ENCODE peak calls at places on chromosomes 11 and 22, in ten cellular contexts. T, X, H, M, J, E, U, R, V and Q are unnamed samples.
A peak's percentile ranks its signal among the peaks of the same experiment; 100 is the strongest.

GRCh38 chr11:65498727-65498976 is 193 bp upstream of the MALAT1 start:
- DNase-seq in U (no peak), R (no peak), V (no peak), M (no peak), H (no peak), T (no peak), J (no peak), E (no peak), X (no peak), Q (no peak)

GRCh38 chr11:2929880-2930704 is 872 bp upstream of the PHLDA2 start:
- DNase-seq in U (peak; percentile 54), E (no peak), H (no peak), J (peak; percentile 53), M (peak; percentile 33), X (peak; percentile 89), T (peak; percentile 74), R (no peak), V (peak; percentile 46), Q (peak; percentile 88)

GRCh38 chr22:36267896-36268485 is 15.1 kb downstream of the APOL1 start:
- DNase-seq in U (no peak), M (no peak), J (no peak), H (no peak), T (no peak), X (no peak), V (no peak), E (no peak), R (no peak), Q (no peak)

GRCh38 chr22:50625131-50625567 is 2.8 kb downstream of the ARSA start:
- DNase-seq in X (no peak), M (no peak), E (no peak), T (no peak), J (no peak), V (no peak), H (no peak), R (no peak), U (no peak), Q (no peak)

GRCh38 chr22:41563051-41563711 is 2.4 kb downstream of the CSDC2 start:
- DNase-seq in J (peak; percentile 87), R (no peak), H (no peak), X (no peak), T (no peak), E (no peak), M (no peak), U (no peak), V (no peak), Q (peak; percentile 70)

GRCh38 chr11:25943777-25944661 is 387.9 kb upstream of the ANO3 start:
- DNase-seq in M (no peak), T (no peak), H (no peak), E (peak; percentile 30), J (no peak), X (no peak), V (no peak), R (no peak), U (no peak), Q (no peak)

GRCh38 chr22:33811208-33811607 is 109.1 kb downstream of the LARGE1 start:
- DNase-seq in J (no peak), U (no peak), H (no peak), R (no peak), M (no peak), X (no peak), E (no peak), V (no peak), T (no peak), Q (no peak)

GRCh38 chr11:128390246-128390645 is 197.1 kb downstream of the ETS1 start:
- DNase-seq in U (no peak), V (no peak), H (no peak), T (no peak), J (peak; percentile 25), M (no peak), E (no peak), X (no peak), R (no peak), Q (no peak)

GRCh38 chr22:46829140-46829891 is 66.9 kb downstream of the TBC1D22A start:
- DNase-seq in M (no peak), H (no peak), E (no peak), J (peak; percentile 97), T (no peak), U (no peak), X (no peak), R (no peak), V (no peak), Q (peak; percentile 73)

GRCh38 chr22:33105501-33105911 is 47.3 kb upstream of the SYN3 start:
- DNase-seq in V (no peak), R (no peak), H (no peak), X (no peak), E (no peak), M (no peak), T (no peak), J (peak; percentile 6), U (no peak), Q (no peak)

GRCh38 chr11:64206457-64207246 is at the start of gene FERMT3:
- DNase-seq in E (no peak), X (peak; percentile 69), J (no peak), R (peak; percentile 52), V (no peak), U (peak; percentile 80), T (peak; percentile 85), H (peak; percentile 58), M (no peak), Q (peak; percentile 88)

GRCh38 chr11:92216789-92217188 is 7.8 kb upstream of the FAT3 start:
- DNase-seq in E (no peak), J (no peak), H (no peak), R (no peak), X (no peak), V (no peak), T (no peak), U (no peak), M (no peak), Q (no peak)

GRCh38 chr11:93659841-93660240 is 1.6 kb upstream of the CEP295 start:
- DNase-seq in U (no peak), H (no peak), M (no peak), V (no peak), J (peak; percentile 46), X (no peak), T (no peak), E (no peak), R (no peak), Q (no peak)

GRCh38 chr22:37303821-37304274 is 21.5 kb downstream of the CYTH4 start:
- DNase-seq in J (peak; percentile 92), U (peak; percentile 48), R (no peak), E (no peak), X (no peak), H (peak; percentile 50), V (peak; percentile 42), M (no peak), T (peak; percentile 86), Q (no peak)

GRCh38 chr22:36757608-36758220 is 18.2 kb downstream of the IFT27 start:
- DNase-seq in H (peak; percentile 33), J (peak; percentile 54), V (peak; percentile 57), U (peak; percentile 81), X (peak; percentile 79), E (peak; percentile 60), M (peak; percentile 62), R (peak; percentile 69), T (peak; percentile 88), Q (peak; percentile 88)

GRCh38 chr11:68215524-68216170 is 2.6 kb upstream of the KMT5B start:
- DNase-seq in X (no peak), U (no peak), R (no peak), M (no peak), T (no peak), E (no peak), V (no peak), J (no peak), H (no peak), Q (no peak)

GRCh38 chr22:24807284-24807950 is 1.4 kb downstream of the SGSM1 start:
- DNase-seq in M (no peak), T (no peak), X (no peak), H (no peak), U (no peak), V (no peak), J (peak; percentile 1), E (no peak), R (no peak), Q (peak; percentile 73)

GRCh38 chr22:44615602-44616180 is 86.3 kb upstream of the PRR5 start:
- DNase-seq in V (no peak), X (no peak), U (no peak), M (no peak), J (no peak), T (no peak), E (no peak), H (no peak), R (no peak), Q (no peak)

GRCh38 chr11:82992219-82992618 is 79.5 kb downstream of the RAB30 start:
- DNase-seq in X (no peak), M (no peak), V (no peak), U (no peak), J (no peak), E (no peak), T (no peak), H (no peak), R (no peak), Q (no peak)

GRCh38 chr11:59181746-59182456 is 10.0 kb downstream of the DTX4 start:
- DNase-seq in E (no peak), V (no peak), U (no peak), H (no peak), X (no peak), M (no peak), J (no peak), T (no peak), R (no peak), Q (no peak)

GRCh38 chr22:38412435-38413084 is 42.4 kb downstream of the KCNJ4 start:
- DNase-seq in T (peak; percentile 89), E (no peak), U (peak; percentile 8), X (peak; percentile 85), R (peak; percentile 39), H (no peak), M (no peak), J (no peak), V (no peak), Q (peak; percentile 77)

GRCh38 chr11:31645747-31646146 is 136.2 kb downstream of the ELP4 start:
- DNase-seq in H (no peak), M (peak; percentile 43), E (no peak), R (no peak), U (no peak), T (no peak), V (peak; percentile 33), J (peak; percentile 95), X (no peak), Q (no peak)

GRCh38 chr22:39314251-39314971 is 5.0 kb downstream of the RPL3 start:
- DNase-seq in J (no peak), U (no peak), X (no peak), T (peak; percentile 71), R (no peak), E (no peak), V (no peak), H (no peak), M (no peak), Q (no peak)

GRCh38 chr22:47553436-47553835 is 791.0 kb downstream of the TBC1D22A start:
- DNase-seq in U (no peak), H (no peak), V (no peak), X (no peak), T (peak; percentile 17), R (no peak), J (no peak), E (no peak), M (no peak), Q (no peak)

GRCh38 chr11:17519486-17519885 is 24.7 kb downstream of the USH1C start:
- DNase-seq in V (no peak), U (no peak), T (no peak), R (no peak), J (no peak), X (no peak), E (no peak), M (no peak), H (no peak), Q (no peak)

GRCh38 chr11:12271241-12271640 is 106.1 kb upstream of the PARVA start:
- DNase-seq in H (no peak), M (no peak), V (no peak), R (no peak), E (no peak), X (no peak), T (no peak), J (no peak), U (no peak), Q (no peak)

GRCh38 chr22:32994921-32995320 is 63.3 kb downstream of the SYN3 start:
- DNase-seq in E (no peak), U (no peak), M (no peak), T (no peak), R (no peak), H (no peak), V (no peak), J (no peak), X (no peak), Q (no peak)

GRCh38 chr22:22949953-22950352 is 62.3 kb downstream of the IGLL5 start:
- DNase-seq in H (no peak), J (no peak), V (no peak), M (no peak), U (no peak), X (no peak), R (no peak), E (no peak), T (no peak), Q (no peak)